ENCODE peak calls at places on chromosomes 1 and 21, in seven cellular contexts. M, L, W, U, E, J and O are unnamed samples.

GRCh38 chr21:32403201-32403701 is 9.3 kb upstream of the EVA1C start:
- DNase-seq in M (peak), L (no peak), W (no peak), U (peak), E (peak), J (peak), O (peak)

GRCh38 chr21:45294509-45295291 is 7.0 kb upstream of the POFUT2 start:
- DNase-seq in M (peak), L (no peak), W (no peak), U (no peak), E (peak), J (no peak), O (peak)

GRCh38 chr1:12059722-12060464 is 3.2 kb upstream of the TNFRSF8 start:
- DNase-seq in M (peak), L (no peak), W (no peak), U (no peak), E (no peak), J (no peak), O (no peak)

GRCh38 chr1:27602510-27603319 is 1.2 kb downstream of the AHDC1 start:
- DNase-seq in M (peak), L (no peak), W (peak), U (peak), E (peak), J (no peak), O (no peak)

GRCh38 chr1:107454786-107455185 is 313.9 kb downstream of the NTNG1 start:
- DNase-seq in M (peak), L (no peak), W (no peak), U (no peak), E (no peak), J (no peak), O (no peak)

GRCh38 chr1:158019177-158019868 is 25.9 kb downstream of the KIRREL1 start:
- DNase-seq in M (peak), L (peak), W (no peak), U (no peak), E (peak), J (no peak), O (peak)

GRCh38 chr1:57868895-57869294 is 445.0 kb upstream of the DAB1 start:
- DNase-seq in M (no peak), L (no peak), W (no peak), U (no peak), E (no peak), J (no peak), O (no peak)

GRCh38 chr1:51768971-51769601 is 109.4 kb downstream of the NRDC start:
- DNase-seq in M (peak), L (peak), W (peak), U (peak), E (peak), J (peak), O (peak)

GRCh38 chr1:154548028-154548427 is 10.4 kb downstream of the UBE2Q1 start:
- DNase-seq in M (no peak), L (no peak), W (no peak), U (no peak), E (no peak), J (no peak), O (no peak)

GRCh38 chr1:59104191-59104760 is 192.6 kb upstream of the FGGY start:
- DNase-seq in M (no peak), L (no peak), W (no peak), U (no peak), E (no peak), J (peak), O (no peak)

GRCh38 chr1:65955071-65955470 is 162.4 kb downstream of the PDE4B start:
- DNase-seq in M (no peak), L (no peak), W (no peak), U (no peak), E (no peak), J (no peak), O (peak)

GRCh38 chr1:4702464-4702863 is 48.1 kb downstream of the AJAP1 start:
- DNase-seq in M (no peak), L (no peak), W (no peak), U (no peak), E (no peak), J (no peak), O (no peak)

GRCh38 chr1:182159443-182159842 is 97.9 kb upstream of the ZNF648 start:
- DNase-seq in M (no peak), L (no peak), W (no peak), U (no peak), E (no peak), J (no peak), O (no peak)

GRCh38 chr1:41382531-41383090 is 21.4 kb downstream of the FOXO6 start:
- DNase-seq in M (no peak), L (peak), W (no peak), U (no peak), E (peak), J (peak), O (peak)

GRCh38 chr21:15804247-15804985 is 74.6 kb downstream of the USP25 start:
- DNase-seq in M (no peak), L (no peak), W (no peak), U (peak), E (no peak), J (no peak), O (no peak)

GRCh38 chr1:117642963-117643362 is 37.1 kb downstream of the TENT5C start:
- DNase-seq in M (no peak), L (no peak), W (no peak), U (no peak), E (no peak), J (no peak), O (peak)

GRCh38 chr1:5466487-5466886 is 525.7 kb downstream of the NPHP4 start:
- DNase-seq in M (no peak), L (no peak), W (no peak), U (peak), E (no peak), J (no peak), O (no peak)

GRCh38 chr1:16064536-16065196 is 8.8 kb downstream of the FAM131C start:
- DNase-seq in M (no peak), L (no peak), W (no peak), U (no peak), E (no peak), J (no peak), O (no peak)

GRCh38 chr1:171583581-171584194 is 38.4 kb upstream of the MYOCOS start:
- DNase-seq in M (no peak), L (no peak), W (no peak), U (no peak), E (peak), J (no peak), O (peak)